ENCODE peak calls at places on chromosomes 7 and 10, in nine cellular contexts. S, W, U, H, Q, C, T, F and J are unnamed samples.

GRCh38 chr10:42943025-42943818 is 133.6 kb upstream of the RET start:
- DNase-seq in S (no peak), W (no peak), U (no peak), H (no peak), Q (no peak), C (no peak), T (no peak), F (no peak), J (no peak)

GRCh38 chr7:2800923-2801682 is 43.0 kb downstream of the GNA12 start:
- DNase-seq in S (peak), W (no peak), U (no peak), H (peak), Q (peak), C (no peak), T (no peak), F (no peak), J (peak)

GRCh38 chr7:155477469-155477868 is 19.5 kb downstream of the EN2 start:
- DNase-seq in S (no peak), W (no peak), U (no peak), H (no peak), Q (no peak), C (no peak), T (no peak), F (no peak), J (no peak)

GRCh38 chr10:131928248-131929095 is 27.7 kb downstream of the PPP2R2D start:
- DNase-seq in S (peak), W (no peak), U (no peak), H (peak), Q (no peak), C (no peak), T (no peak), F (no peak), J (peak)

GRCh38 chr7:5653661-5654060 is 127.8 kb downstream of the RNF216 start:
- DNase-seq in S (no peak), W (no peak), U (no peak), H (no peak), Q (no peak), C (no peak), T (no peak), F (no peak), J (no peak)

GRCh38 chr7:3191545-3191944 is 109.5 kb upstream of the SDK1 start:
- DNase-seq in S (no peak), W (no peak), U (no peak), H (no peak), Q (no peak), C (no peak), T (no peak), F (no peak), J (no peak)

GRCh38 chr7:122269241-122269640 is 35.3 kb downstream of the FEZF1 start:
- DNase-seq in S (no peak), W (no peak), U (no peak), H (no peak), Q (no peak), C (peak), T (no peak), F (no peak), J (no peak)

GRCh38 chr10:85786401-85786899 is 580.1 kb downstream of the GRID1 start:
- DNase-seq in S (no peak), W (peak), U (no peak), H (no peak), Q (no peak), C (peak), T (no peak), F (peak), J (no peak)

GRCh38 chr10:25071227-25071626 is 54.8 kb downstream of the THNSL1 start:
- DNase-seq in S (no peak), W (no peak), U (no peak), H (no peak), Q (no peak), C (no peak), T (no peak), F (no peak), J (no peak)

GRCh38 chr7:2471396-2471795 is 4.8 kb downstream of the GRIFIN start:
- DNase-seq in S (peak), W (peak), U (no peak), H (no peak), Q (peak), C (peak), T (no peak), F (no peak), J (peak)

GRCh38 chr10:69367469-69367868 is 49.2 kb downstream of the TACR2 start:
- DNase-seq in S (no peak), W (no peak), U (no peak), H (no peak), Q (no peak), C (peak), T (no peak), F (no peak), J (no peak)

GRCh38 chr10:124728071-124728829 is 15.9 kb downstream of the FAM53B start:
- DNase-seq in S (peak), W (no peak), U (no peak), H (no peak), Q (peak), C (no peak), T (no peak), F (no peak), J (no peak)

GRCh38 chr10:44913312-44914079 is 2.4 kb downstream of the TMEM72 start:
- DNase-seq in S (no peak), W (no peak), U (no peak), H (no peak), Q (no peak), C (no peak), T (no peak), F (peak), J (no peak)

GRCh38 chr7:45161138-45161537 is 3.5 kb downstream of the RAMP3 start:
- DNase-seq in S (no peak), W (peak), U (no peak), H (no peak), Q (no peak), C (no peak), T (no peak), F (no peak), J (no peak)

GRCh38 chr7:129843982-129844840 is 108.5 kb downstream of the UBE2H start:
- DNase-seq in S (no peak), W (no peak), U (no peak), H (no peak), Q (no peak), C (peak), T (no peak), F (no peak), J (no peak)

GRCh38 chr7:132614428-132615076 is 38.3 kb upstream of the PLXNA4 start:
- DNase-seq in S (no peak), W (no peak), U (no peak), H (no peak), Q (peak), C (peak), T (no peak), F (peak), J (no peak)

GRCh38 chr7:50246551-50246950 is 58.0 kb upstream of the IKZF1 start:
- DNase-seq in S (no peak), W (no peak), U (no peak), H (no peak), Q (no peak), C (peak), T (no peak), F (no peak), J (no peak)
- H3K4me2 ChIP-seq in S (no peak), W (no peak), U (no peak), H (no peak), Q (no peak), C (no peak), T (no peak), F (no peak), J (no peak)

GRCh38 chr7:120733143-120733542 is 124.8 kb downstream of the TSPAN12 start:
- DNase-seq in S (peak), W (no peak), U (no peak), H (peak), Q (peak), C (no peak), T (peak), F (no peak), J (no peak)
- TF ChIP-seq CTCF in S (peak), W (peak), U (no peak), H (peak), Q (no peak), C (no peak), T (no peak), F (no peak), J (no peak)

GRCh38 chr10:103278424-103278823 is 1.5 kb downstream of the INA start:
- DNase-seq in S (no peak), W (no peak), U (no peak), H (no peak), Q (no peak), C (no peak), T (no peak), F (no peak), J (no peak)
- H3K4me2 ChIP-seq in S (no peak), W (peak), U (peak), H (peak), Q (no peak), C (peak), T (peak), F (no peak), J (no peak)

GRCh38 chr7:35849158-35849831 is 48.4 kb downstream of the SEPTIN7 start:
- DNase-seq in S (peak), W (no peak), U (no peak), H (peak), Q (no peak), C (peak), T (no peak), F (no peak), J (peak)
- TF ChIP-seq CTCF in S (no peak), W (peak), U (no peak), H (no peak), Q (no peak), C (peak), T (no peak), F (no peak), J (no peak)

GRCh38 chr10:71971769-71972555 is 7.8 kb downstream of the CHST3 start:
- DNase-seq in S (no peak), W (no peak), U (no peak), H (no peak), Q (no peak), C (no peak), T (no peak), F (no peak), J (no peak)

GRCh38 chr10:71973777-71974488 is 9.7 kb downstream of the CHST3 start:
- DNase-seq in S (no peak), W (no peak), U (no peak), H (no peak), Q (no peak), C (no peak), T (no peak), F (no peak), J (no peak)

GRCh38 chr10:71971311-71971731 is 7.1 kb downstream of the CHST3 start:
- DNase-seq in S (no peak), W (no peak), U (no peak), H (no peak), Q (no peak), C (no peak), T (no peak), F (no peak), J (peak)

GRCh38 chr10:71974489-71975011 is 10.4 kb downstream of the CHST3 start:
- DNase-seq in S (peak), W (no peak), U (peak), H (peak), Q (peak), C (no peak), T (peak), F (no peak), J (peak)

GRCh38 chr10:71972746-71973695 is 8.8 kb downstream of the CHST3 start:
- DNase-seq in S (no peak), W (no peak), U (peak), H (no peak), Q (no peak), C (no peak), T (no peak), F (no peak), J (no peak)
- H3K4me2 ChIP-seq in S (no peak), W (no peak), U (no peak), H (no peak), Q (no peak), C (no peak), T (peak), F (no peak), J (no peak)

GRCh38 chr7:78018541-78019456 is 220.2 kb downstream of the PHTF2 start:
- DNase-seq in S (peak), W (peak), U (no peak), H (peak), Q (peak), C (peak), T (peak), F (no peak), J (no peak)

GRCh38 chr7:78020874-78021249 is 222.3 kb downstream of the PHTF2 start:
- DNase-seq in S (no peak), W (no peak), U (no peak), H (no peak), Q (no peak), C (no peak), T (no peak), F (no peak), J (no peak)

GRCh38 chr7:78017621-78018100 is 219.1 kb downstream of the PHTF2 start:
- DNase-seq in S (no peak), W (no peak), U (no peak), H (no peak), Q (no peak), C (no peak), T (no peak), F (no peak), J (no peak)

GRCh38 chr7:78020131-78020873 is 221.7 kb downstream of the PHTF2 start:
- DNase-seq in S (peak), W (peak), U (peak), H (peak), Q (peak), C (peak), T (peak), F (peak), J (peak)

DNA sequence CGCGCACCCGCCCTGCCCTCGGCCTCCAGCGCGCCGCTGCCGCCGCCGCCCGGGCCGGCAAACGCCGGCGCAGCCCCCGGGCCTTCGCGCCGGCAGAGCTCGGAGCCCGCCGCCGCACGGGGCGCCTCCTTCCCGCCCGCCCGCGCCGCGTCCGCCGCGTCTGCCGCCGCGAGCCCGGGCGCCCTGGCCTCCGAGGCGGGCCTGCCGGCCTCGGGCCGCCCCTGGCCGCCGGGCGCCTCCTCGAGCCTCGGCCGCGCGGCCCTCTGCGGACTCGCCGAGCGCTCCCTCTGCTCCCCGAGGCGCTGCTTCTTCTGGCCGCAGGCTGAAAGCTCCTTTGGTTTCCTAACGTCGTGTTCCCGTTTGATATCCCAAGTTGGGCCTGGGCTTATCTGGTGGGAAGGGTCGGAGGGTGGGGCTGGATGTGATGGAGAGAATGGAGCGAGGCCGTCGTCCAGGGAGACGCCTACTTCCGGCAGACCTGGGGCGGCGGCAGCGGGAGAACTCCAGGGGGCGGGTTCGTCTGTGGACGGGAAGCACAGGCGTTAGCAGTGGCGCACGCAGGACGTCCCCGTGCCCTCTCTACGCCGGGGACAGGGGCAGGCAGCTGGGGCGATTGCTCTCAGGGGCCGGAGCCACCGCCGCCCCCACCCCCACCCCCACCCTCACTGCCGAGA is 221.0 kb downstream of the PHTF2 start:
- DNase-seq in S (peak), W (peak), U (no peak), H (peak), Q (peak), C (peak), T (peak), F (peak), J (peak)
- TF ChIP-seq CTCF in S (no peak), W (no peak), U (no peak), H (no peak), Q (no peak), C (no peak), T (no peak), F (no peak), J (no peak)